ENCODE peak calls at places on chromosomes 7 and 10, in four cellular contexts. One of them, this sample, is unnamed.

GRCh38 chr7:81600608-81601007 is 169.2 kb downstream of the HGF start:
- DNase-seq in stimulated activated CD8-positive, alpha-beta memory T cell treated with anti-CD3 and anti-CD28 coated beads, Interleukin-12 subunit alpha, Interleukin-12 subunit beta, amount 100 ng/mL, for 1 hour: no peak
- DNase-seq in T-cell: no peak
- DNase-seq in NCI-H1105: no peak
- DNase-seq in this sample: no peak

GRCh38 chr10:3502606-3503005 is 282.4 kb downstream of the KLF6 start:
- DNase-seq in stimulated activated CD8-positive, alpha-beta memory T cell treated with anti-CD3 and anti-CD28 coated beads, Interleukin-12 subunit alpha, Interleukin-12 subunit beta, amount 100 ng/mL, for 1 hour: no peak
- DNase-seq in T-cell: no peak
- DNase-seq in NCI-H1105: no peak
- DNase-seq in this sample: peak; percentile 4

GRCh38 chr10:16117305-16117695 is 257.0 kb upstream of the MINDY3 start:
- DNase-seq in stimulated activated CD8-positive, alpha-beta memory T cell treated with anti-CD3 and anti-CD28 coated beads, Interleukin-12 subunit alpha, Interleukin-12 subunit beta, amount 100 ng/mL, for 1 hour: no peak
- DNase-seq in T-cell: no peak
- DNase-seq in NCI-H1105: no peak
- DNase-seq in this sample: no peak

GRCh38 chr10:74337330-74338016 is 186.5 kb downstream of the ADK start:
- DNase-seq in stimulated activated CD8-positive, alpha-beta memory T cell treated with anti-CD3 and anti-CD28 coated beads, Interleukin-12 subunit alpha, Interleukin-12 subunit beta, amount 100 ng/mL, for 1 hour: no peak
- DNase-seq in T-cell: no peak
- DNase-seq in NCI-H1105: no peak
- DNase-seq in this sample: no peak

GRCh38 chr10:27687326-27687725 is 58.3 kb downstream of the MKX start:
- DNase-seq in stimulated activated CD8-positive, alpha-beta memory T cell treated with anti-CD3 and anti-CD28 coated beads, Interleukin-12 subunit alpha, Interleukin-12 subunit beta, amount 100 ng/mL, for 1 hour: no peak
- DNase-seq in T-cell: no peak
- DNase-seq in NCI-H1105: no peak
- DNase-seq in this sample: no peak

GRCh38 chr10:55476129-55476528 is 675.1 kb upstream of the PCDH15 start:
- DNase-seq in stimulated activated CD8-positive, alpha-beta memory T cell treated with anti-CD3 and anti-CD28 coated beads, Interleukin-12 subunit alpha, Interleukin-12 subunit beta, amount 100 ng/mL, for 1 hour: no peak
- DNase-seq in T-cell: no peak
- DNase-seq in NCI-H1105: no peak
- DNase-seq in this sample: no peak

GRCh38 chr7:13279854-13280435 is 592.5 kb downstream of the ARL4A start:
- DNase-seq in stimulated activated CD8-positive, alpha-beta memory T cell treated with anti-CD3 and anti-CD28 coated beads, Interleukin-12 subunit alpha, Interleukin-12 subunit beta, amount 100 ng/mL, for 1 hour: no peak
- DNase-seq in T-cell: no peak
- DNase-seq in NCI-H1105: peak; percentile 50
- DNase-seq in this sample: peak; percentile 64

GRCh38 chr10:17067549-17068264 is 61.9 kb downstream of the CUBN start:
- DNase-seq in stimulated activated CD8-positive, alpha-beta memory T cell treated with anti-CD3 and anti-CD28 coated beads, Interleukin-12 subunit alpha, Interleukin-12 subunit beta, amount 100 ng/mL, for 1 hour: no peak
- DNase-seq in T-cell: no peak
- DNase-seq in NCI-H1105: no peak
- DNase-seq in this sample: no peak

GRCh38 chr7:78215199-78215598 is 416.6 kb downstream of the PHTF2 start:
- DNase-seq in stimulated activated CD8-positive, alpha-beta memory T cell treated with anti-CD3 and anti-CD28 coated beads, Interleukin-12 subunit alpha, Interleukin-12 subunit beta, amount 100 ng/mL, for 1 hour: no peak
- DNase-seq in T-cell: no peak
- DNase-seq in NCI-H1105: no peak
- DNase-seq in this sample: no peak

GRCh38 chr10:4717670-4718069 is 108.3 kb upstream of the AKR1E2 start:
- DNase-seq in stimulated activated CD8-positive, alpha-beta memory T cell treated with anti-CD3 and anti-CD28 coated beads, Interleukin-12 subunit alpha, Interleukin-12 subunit beta, amount 100 ng/mL, for 1 hour: no peak
- DNase-seq in T-cell: no peak
- DNase-seq in NCI-H1105: no peak
- DNase-seq in this sample: no peak

This sample was measured in NCI-H2171.